ENCODE peak calls at places on chromosomes 7 and 10, in ten cellular contexts. R is lower leg skin; E is WTC11; Y is stromal cell of bone marrow; C is tibial nerve; L is activated T-helper 1 cell treated with Interleukin-2 at 50 U/mL for 16 hours; A is CD8-positive, alpha-beta T cell; T is posterior vena cava; S is substantia nigra; V is GDM1. G is an unnamed sample.
A peak's percentile ranks its signal among the peaks of the same experiment; 100 is the strongest.

GRCh38 chr10:101394522-101395133 is 40.7 kb downstream of the BTRC start:
- DNase-seq in R (no peak), E (no peak), Y (no peak), C (no peak), L (no peak), A (no peak), T (no peak), S (no peak), V (no peak), G (no peak)

GRCh38 chr7:26159243-26159642 is 7.2 kb downstream of the NFE2L3 start:
- DNase-seq in R (no peak), E (no peak), Y (no peak), C (no peak), L (no peak), A (no peak), T (no peak), S (no peak), V (no peak), G (no peak)

GRCh38 chr10:101736666-101737065 is 39.2 kb downstream of the FGF8 start:
- DNase-seq in R (peak; percentile 36), E (no peak), Y (no peak), C (no peak), L (no peak), A (no peak), T (no peak), S (no peak), V (no peak), G (no peak)

GRCh38 chr7:120091807-120092206 is 181.2 kb upstream of the KCND2 start:
- DNase-seq in R (no peak), E (no peak), Y (no peak), C (no peak), L (no peak), A (no peak), T (no peak), S (no peak), V (no peak), G (no peak)

GRCh38 chr7:84204655-84205054 is 10.1 kb upstream of the SEMA3A start:
- DNase-seq in R (no peak), E (no peak), Y (no peak), C (no peak), L (no peak), A (no peak), T (no peak), S (no peak), V (no peak), G (no peak)

GRCh38 chr10:48501226-48501625 is 103.6 kb downstream of the ARHGAP22 start:
- DNase-seq in R (peak; percentile 50), E (no peak), Y (no peak), C (no peak), L (no peak), A (no peak), T (no peak), S (no peak), V (no peak), G (no peak)

GRCh38 chr7:54946271-54946670 is 72.5 kb upstream of the EGFR start:
- DNase-seq in R (no peak), E (no peak), Y (no peak), C (no peak), L (no peak), A (no peak), T (no peak), S (no peak), V (no peak), G (no peak)

GRCh38 chr7:155713382-155713781 is 68.9 kb downstream of the RBM33 start:
- DNase-seq in R (no peak), E (no peak), Y (no peak), C (no peak), L (no peak), A (no peak), T (no peak), S (no peak), V (no peak), G (no peak)

GRCh38 chr10:63825766-63826165 is 304.6 kb downstream of the REEP3 start:
- DNase-seq in R (no peak), E (no peak), Y (no peak), C (no peak), L (no peak), A (no peak), T (no peak), S (no peak), V (no peak), G (no peak)

GRCh38 chr7:26863504-26864308 is 684 bp downstream of the SKAP2 start:
- DNase-seq in R (no peak), E (no peak), Y (no peak), C (peak; percentile 45), L (peak; percentile 0), A (no peak), T (no peak), S (no peak), V (no peak), G (no peak)

GRCh38 chr10:129993621-129994020 is 29.5 kb upstream of the EBF3 start:
- DNase-seq in R (peak; percentile 9), E (no peak), Y (peak; percentile 88), C (no peak), L (no peak), A (no peak), T (no peak), S (no peak), V (no peak), G (no peak)

GRCh38 chr10:60441515-60441914 is 51.8 kb upstream of the ANK3 start:
- DNase-seq in R (no peak), E (no peak), Y (no peak), C (no peak), L (no peak), A (no peak), T (no peak), S (no peak), V (no peak), G (no peak)

GRCh38 chr10:154348-154747 is 19.1 kb downstream of the ZMYND11 start:
- DNase-seq in R (no peak), E (no peak), Y (peak; percentile 13), C (no peak), L (no peak), A (no peak), T (no peak), S (no peak), V (no peak), G (no peak)

GRCh38 chr7:82413237-82413636 is 30.3 kb downstream of the CACNA2D1 start:
- DNase-seq in R (no peak), E (peak; percentile 18), Y (no peak), C (no peak), L (no peak), A (no peak), T (no peak), S (no peak), V (no peak), G (no peak)

GRCh38 chr10:73650537-73651331 is 5.1 kb downstream of the SYNPO2L start:
- DNase-seq in R (no peak), E (no peak), Y (peak; percentile 10), C (no peak), L (no peak), A (no peak), T (no peak), S (no peak), V (no peak), G (no peak)

GRCh38 chr7:20112646-20113045 is 104.5 kb downstream of the MACC1 start:
- DNase-seq in R (no peak), E (no peak), Y (no peak), C (no peak), L (no peak), A (no peak), T (no peak), S (no peak), V (no peak), G (no peak)

GRCh38 chr10:3773465-3774017 is 11.5 kb downstream of the KLF6 start:
- DNase-seq in R (no peak), E (no peak), Y (no peak), C (no peak), L (no peak), A (no peak), T (no peak), S (no peak), V (no peak), G (no peak)

GRCh38 chr7:103148994-103149807 is at the start of gene NAPEPLD:
- DNase-seq in R (peak; percentile 95), E (peak; percentile 65), Y (peak; percentile 83), C (peak; percentile 74), L (peak; percentile 60), A (peak; percentile 56), T (peak; percentile 95), S (peak; percentile 82), V (peak; percentile 81), G (peak; percentile 93)

GRCh38 chr7:116218051-116218645 is 7.8 kb downstream of the TES start:
- DNase-seq in R (no peak), E (no peak), Y (peak; percentile 61), C (no peak), L (no peak), A (no peak), T (no peak), S (no peak), V (no peak), G (no peak)

GRCh38 chr10:71971769-71972555 is 7.8 kb downstream of the CHST3 start:
- DNase-seq in R (no peak), E (no peak), Y (no peak), C (no peak), L (no peak), A (no peak), T (no peak), S (no peak), V (no peak), G (no peak)

GRCh38 chr10:34196058-34196433 is 619.0 kb downstream of the PARD3 start:
- DNase-seq in R (no peak), E (no peak), Y (no peak), C (no peak), L (no peak), A (no peak), T (no peak), S (no peak), V (no peak), G (no peak)

GRCh38 chr7:112337892-112338291 is 112.4 kb upstream of the IFRD1 start:
- DNase-seq in R (no peak), E (no peak), Y (no peak), C (no peak), L (no peak), A (no peak), T (no peak), S (no peak), V (no peak), G (no peak)

GRCh38 chr10:5442056-5442989 is 30.0 kb downstream of the NET1 start:
- DNase-seq in R (no peak), E (no peak), Y (no peak), C (peak; percentile 72), L (no peak), A (no peak), T (no peak), S (no peak), V (no peak), G (no peak)

GRCh38 chr7:155362380-155363145 is 64.9 kb downstream of the INSIG1 start:
- DNase-seq in R (no peak), E (no peak), Y (no peak), C (no peak), L (no peak), A (no peak), T (peak; percentile 46), S (no peak), V (no peak), G (peak; percentile 8)

GRCh38 chr7:139654270-139655181 is 123.3 kb downstream of the HIPK2 start:
- DNase-seq in R (no peak), E (no peak), Y (no peak), C (no peak), L (no peak), A (no peak), T (no peak), S (no peak), V (no peak), G (no peak)

GRCh38 chr10:47331491-47331890 is 9.2 kb downstream of the GDF2 start:
- DNase-seq in R (peak; percentile 74), E (no peak), Y (no peak), C (no peak), L (no peak), A (no peak), T (peak; percentile 43), S (no peak), V (no peak), G (no peak)

GRCh38 chr10:47415520-47416304 is 31.6 kb upstream of the ZNF488 start:
- DNase-seq in R (no peak), E (no peak), Y (no peak), C (no peak), L (no peak), A (no peak), T (no peak), S (no peak), V (no peak), G (peak; percentile 34)

GRCh38 chr10:110008518-110009339 is 945 bp downstream of the ADD3 start:
- DNase-seq in R (no peak), E (no peak), Y (no peak), C (peak; percentile 42), L (peak; percentile 13), A (peak; percentile 38), T (no peak), S (no peak), V (peak; percentile 20), G (no peak)